ENCODE peak calls at places on chromosomes 7 and 10, in five cellular contexts. One of them, this sample, is unnamed.

GRCh38 chr7:6234384-6234783 is 38.0 kb downstream of the CYTH3 start:
- ATAC-seq in A549: no peak
- ATAC-seq in GM12878: peak
- ATAC-seq in K562: no peak
- ATAC-seq in HepG2: no peak
- ATAC-seq in this sample: no peak

GRCh38 chr10:110219884-110220283 is 12.5 kb downstream of the MXI1 start:
- ATAC-seq in HepG2: peak
- ATAC-seq in K562: no peak
- ATAC-seq in GM12878: no peak
- ATAC-seq in A549: no peak
- ATAC-seq in this sample: no peak

GRCh38 chr10:93224005-93224779 is 150.5 kb downstream of the CYP26A1 start:
- ATAC-seq in A549: peak
- ATAC-seq in HepG2: peak
- ATAC-seq in K562: no peak
- ATAC-seq in GM12878: no peak
- ATAC-seq in this sample: no peak

GRCh38 chr7:31957090-31957720 is 113.0 kb downstream of the PDE1C start:
- ATAC-seq in HepG2: no peak
- ATAC-seq in GM12878: no peak
- ATAC-seq in A549: peak
- ATAC-seq in K562: no peak
- ATAC-seq in this sample: no peak

GRCh38 chr10:114393482-114393881 is 10.8 kb downstream of the AFAP1L2 start:
- ATAC-seq in K562: no peak
- ATAC-seq in GM12878: no peak
- ATAC-seq in A549: no peak
- ATAC-seq in HepG2: no peak
- ATAC-seq in this sample: no peak

GRCh38 chr7:106001196-106001595 is 38.1 kb downstream of the CDHR3 start:
- ATAC-seq in HepG2: no peak
- ATAC-seq in GM12878: no peak
- ATAC-seq in K562: no peak
- ATAC-seq in A549: no peak
- ATAC-seq in this sample: no peak

GRCh38 chr7:41977165-41977651 is 259.8 kb downstream of the GLI3 start:
- ATAC-seq in HepG2: peak
- ATAC-seq in GM12878: peak
- ATAC-seq in A549: peak
- ATAC-seq in K562: peak
- ATAC-seq in this sample: no peak

GRCh38 chr10:122828716-122829255 is 16.9 kb downstream of the CUZD1 start:
- ATAC-seq in GM12878: no peak
- ATAC-seq in A549: peak
- ATAC-seq in HepG2: no peak
- ATAC-seq in K562: no peak
- ATAC-seq in this sample: no peak

GRCh38 chr7:4080954-4081353 is 601.1 kb upstream of the FOXK1 start:
- ATAC-seq in K562: no peak
- ATAC-seq in A549: no peak
- ATAC-seq in HepG2: no peak
- ATAC-seq in GM12878: no peak
- ATAC-seq in this sample: no peak

GRCh38 chr7:87414400-87415188 is 60.9 kb downstream of the ABCB4 start:
- ATAC-seq in GM12878: no peak
- ATAC-seq in A549: peak
- ATAC-seq in HepG2: peak
- ATAC-seq in K562: no peak
- ATAC-seq in this sample: no peak

GRCh38 chr7:112579388-112579787 is 98.6 kb downstream of the LSMEM1 start:
- ATAC-seq in A549: no peak
- ATAC-seq in K562: no peak
- ATAC-seq in GM12878: no peak
- ATAC-seq in HepG2: no peak
- ATAC-seq in this sample: no peak

GRCh38 chr7:101507791-101508252 is 121.3 kb downstream of the MYL10 start:
- ATAC-seq in K562: peak
- ATAC-seq in A549: peak
- ATAC-seq in GM12878: peak
- ATAC-seq in HepG2: peak
- ATAC-seq in this sample: no peak

GRCh38 chr10:17793041-17793440 is 16.1 kb upstream of the MRC1 start:
- ATAC-seq in A549: no peak
- ATAC-seq in HepG2: no peak
- ATAC-seq in K562: no peak
- ATAC-seq in GM12878: peak
- ATAC-seq in this sample: no peak

GRCh38 chr10:128125944-128126764 is at the start of gene MKI67:
- ATAC-seq in GM12878: peak
- ATAC-seq in K562: peak
- ATAC-seq in HepG2: peak
- ATAC-seq in A549: peak
- ATAC-seq in this sample: peak

GRCh38 chr10:31353574-31353973 is 34.6 kb downstream of the ZEB1 start:
- ATAC-seq in K562: no peak
- ATAC-seq in HepG2: peak
- ATAC-seq in GM12878: peak
- ATAC-seq in A549: peak
- ATAC-seq in this sample: no peak

GRCh38 chr10:99999319-100000108 is 10.2 kb downstream of the DNMBP start:
- ATAC-seq in K562: no peak
- ATAC-seq in GM12878: no peak
- ATAC-seq in A549: no peak
- ATAC-seq in HepG2: no peak
- ATAC-seq in this sample: no peak

GRCh38 chr7:70681847-70682350 is 450.0 kb upstream of the GALNT17 start:
- ATAC-seq in GM12878: peak
- ATAC-seq in K562: no peak
- ATAC-seq in A549: no peak
- ATAC-seq in HepG2: no peak
- ATAC-seq in this sample: no peak

DNA sequence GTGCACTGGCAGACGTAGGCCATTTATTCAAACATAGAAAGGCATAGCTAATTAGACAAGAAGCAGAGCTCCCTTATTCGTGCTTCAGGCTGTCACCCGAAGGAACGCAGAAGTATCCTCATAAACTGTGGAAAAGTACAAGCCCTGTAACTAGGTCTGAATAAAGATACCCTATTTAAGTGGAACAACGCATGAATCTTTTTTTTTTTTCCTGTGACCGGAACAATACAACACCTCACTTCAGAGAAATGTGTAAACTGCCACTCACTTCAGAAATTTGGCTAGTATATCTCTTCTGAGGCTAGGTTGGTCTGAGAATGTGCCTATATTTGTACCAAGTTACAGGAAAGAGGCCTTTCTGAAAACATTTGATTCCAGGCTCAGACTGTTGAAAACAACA is 8.0 kb upstream of the CSTF2T start:
- ATAC-seq in A549: no peak
- ATAC-seq in GM12878: no peak
- ATAC-seq in K562: no peak
- ATAC-seq in HepG2: no peak
- ATAC-seq in this sample: peak
- TF ChIP-seq EP300 in A549: no peak
- TF ChIP-seq EP300 in GM12878: no peak
- TF ChIP-seq EP300 in K562: no peak
- TF ChIP-seq EP300 in HepG2: no peak
- TF ChIP-seq EP300 in this sample: no peak

GRCh38 chr7:77696057-77696642 is at the start of gene RSBN1L:
- ATAC-seq in HepG2: peak
- ATAC-seq in K562: peak
- ATAC-seq in GM12878: peak
- ATAC-seq in A549: peak
- ATAC-seq in this sample: peak

GRCh38 chr7:77698042-77698625 is 1.9 kb downstream of the RSBN1L start:
- ATAC-seq in HepG2: no peak
- ATAC-seq in GM12878: peak
- ATAC-seq in K562: no peak
- ATAC-seq in A549: no peak
- ATAC-seq in this sample: no peak

GRCh38 chr7:77699056-77699455 is 2.8 kb downstream of the RSBN1L start:
- ATAC-seq in A549: no peak
- ATAC-seq in K562: no peak
- ATAC-seq in GM12878: peak
- ATAC-seq in HepG2: no peak
- ATAC-seq in this sample: no peak

GRCh38 chr7:77697535-77697831 is 1.2 kb downstream of the RSBN1L start:
- ATAC-seq in HepG2: peak
- ATAC-seq in GM12878: peak
- ATAC-seq in A549: no peak
- ATAC-seq in K562: peak
- ATAC-seq in this sample: peak

DNA sequence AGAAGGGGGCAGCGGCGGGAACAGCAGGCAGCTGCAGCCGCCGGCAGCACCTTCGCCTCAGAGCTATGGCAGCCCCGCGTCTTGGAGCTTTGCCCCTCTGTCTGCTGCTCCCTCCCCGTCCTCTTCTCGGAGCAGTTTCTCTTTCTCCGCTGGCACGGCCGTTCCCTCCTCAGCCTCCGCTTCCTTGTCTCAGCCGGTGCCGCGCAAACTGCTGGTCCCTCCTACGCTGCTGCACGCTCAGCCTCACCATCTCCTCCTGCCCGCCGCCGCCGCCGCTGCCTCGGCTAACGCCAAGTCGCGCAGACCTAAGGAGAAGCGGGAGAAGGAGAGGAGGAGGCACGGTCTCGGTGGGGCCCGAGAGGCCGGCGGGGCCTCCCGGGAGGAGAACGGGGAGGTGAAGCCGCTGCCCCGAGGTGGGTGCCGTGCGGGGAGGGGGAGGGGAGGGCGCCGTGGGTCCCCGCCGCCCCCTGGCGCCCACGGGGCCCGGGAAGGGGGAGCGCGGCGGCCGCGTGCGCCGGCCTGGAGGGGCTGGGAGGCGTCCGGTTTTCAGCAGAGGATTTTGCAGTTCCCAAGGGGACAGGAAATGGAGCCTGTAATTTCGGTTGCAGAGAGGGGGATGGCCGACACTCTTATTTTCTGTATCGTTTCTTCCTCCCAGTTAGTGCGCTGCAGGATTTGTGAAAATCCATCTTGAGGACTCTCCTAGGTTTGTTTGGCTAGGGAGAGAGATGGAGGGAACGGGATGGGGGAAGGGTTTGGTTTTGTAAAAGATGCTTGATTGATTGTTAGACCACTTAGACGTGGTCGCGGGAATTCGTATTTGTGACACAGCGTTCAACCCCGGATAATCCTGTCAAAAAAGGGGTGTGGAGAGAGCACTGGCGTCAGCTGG is 630 bp downstream of the RSBN1L start:
- ATAC-seq in HepG2: peak
- ATAC-seq in K562: peak
- ATAC-seq in A549: peak
- ATAC-seq in GM12878: peak
- ATAC-seq in this sample: peak
- TF ChIP-seq EP300 in HepG2: no peak
- TF ChIP-seq EP300 in K562: no peak
- TF ChIP-seq EP300 in A549: no peak
- TF ChIP-seq EP300 in GM12878: no peak
- TF ChIP-seq EP300 in this sample: no peak

GRCh38 chr10:29591416-29591968 is 43.3 kb downstream of the SVIL start:
- ATAC-seq in GM12878: no peak
- ATAC-seq in A549: no peak
- ATAC-seq in K562: no peak
- ATAC-seq in HepG2: no peak
- ATAC-seq in this sample: peak
- TF ChIP-seq EP300 in GM12878: no peak
- TF ChIP-seq EP300 in A549: no peak
- TF ChIP-seq EP300 in K562: no peak
- TF ChIP-seq EP300 in HepG2: no peak
- TF ChIP-seq EP300 in this sample: no peak

GRCh38 chr7:17099083-17099973 is 199.1 kb upstream of the AHR start:
- ATAC-seq in GM12878: no peak
- ATAC-seq in HepG2: peak
- ATAC-seq in A549: peak
- ATAC-seq in K562: no peak
- ATAC-seq in this sample: no peak
- TF ChIP-seq EP300 in GM12878: no peak
- TF ChIP-seq EP300 in HepG2: peak
- TF ChIP-seq EP300 in A549: peak
- TF ChIP-seq EP300 in K562: no peak
- TF ChIP-seq EP300 in this sample: no peak